ENCODE peak calls at places on chromosomes 3 and 15, in five cellular contexts. One of them, this sample, is unnamed.

GRCh38 chr15:85691350-85692240 is 103.1 kb downstream of the KLHL25 start:
- DNase-seq in CD4-positive, alpha-beta memory T cell: no peak
- DNase-seq in psoas muscle: no peak
- DNase-seq in cardiac muscle cell: no peak
- DNase-seq in lower leg skin: no peak
- DNase-seq in this sample: no peak

GRCh38 chr3:94525039-94525438 is 462.2 kb downstream of the NSUN3 start:
- DNase-seq in cardiac muscle cell: peak
- DNase-seq in psoas muscle: no peak
- DNase-seq in CD4-positive, alpha-beta memory T cell: no peak
- DNase-seq in lower leg skin: no peak
- DNase-seq in this sample: no peak

GRCh38 chr15:22974745-22975144 is 5.4 kb downstream of the CYFIP1 start:
- DNase-seq in psoas muscle: no peak
- DNase-seq in cardiac muscle cell: no peak
- DNase-seq in lower leg skin: no peak
- DNase-seq in CD4-positive, alpha-beta memory T cell: no peak
- DNase-seq in this sample: no peak

GRCh38 chr3:150370129-150370602 is 37.9 kb upstream of the TSC22D2 start:
- DNase-seq in cardiac muscle cell: peak
- DNase-seq in CD4-positive, alpha-beta memory T cell: no peak
- DNase-seq in lower leg skin: peak
- DNase-seq in psoas muscle: peak
- DNase-seq in this sample: peak

GRCh38 chr3:147943265-147943945 is 534.2 kb downstream of the ZIC1 start:
- DNase-seq in cardiac muscle cell: peak
- DNase-seq in psoas muscle: no peak
- DNase-seq in CD4-positive, alpha-beta memory T cell: no peak
- DNase-seq in lower leg skin: no peak
- DNase-seq in this sample: peak

GRCh38 chr3:152623286-152623685 is 211.6 kb upstream of the P2RY1 start:
- DNase-seq in lower leg skin: no peak
- DNase-seq in cardiac muscle cell: peak
- DNase-seq in CD4-positive, alpha-beta memory T cell: no peak
- DNase-seq in psoas muscle: no peak
- DNase-seq in this sample: no peak

GRCh38 chr3:84108442-84108971 is 850.3 kb upstream of the CADM2 start:
- DNase-seq in CD4-positive, alpha-beta memory T cell: no peak
- DNase-seq in psoas muscle: no peak
- DNase-seq in lower leg skin: no peak
- DNase-seq in cardiac muscle cell: peak
- DNase-seq in this sample: no peak

GRCh38 chr3:141271279-141272033 is 39.8 kb downstream of the PXYLP1 start:
- DNase-seq in CD4-positive, alpha-beta memory T cell: no peak
- DNase-seq in cardiac muscle cell: no peak
- DNase-seq in psoas muscle: no peak
- DNase-seq in lower leg skin: no peak
- DNase-seq in this sample: no peak

GRCh38 chr3:158148218-158148617 is 38.3 kb downstream of the RSRC1 start:
- DNase-seq in CD4-positive, alpha-beta memory T cell: no peak
- DNase-seq in cardiac muscle cell: no peak
- DNase-seq in lower leg skin: no peak
- DNase-seq in psoas muscle: no peak
- DNase-seq in this sample: no peak

GRCh38 chr15:64149424-64150235 is 1.9 kb upstream of the SNX22 start:
- DNase-seq in CD4-positive, alpha-beta memory T cell: no peak
- DNase-seq in cardiac muscle cell: peak
- DNase-seq in psoas muscle: no peak
- DNase-seq in lower leg skin: no peak
- DNase-seq in this sample: no peak

GRCh38 chr15:89666147-89666857 is 11.0 kb upstream of the KIF7 start:
- DNase-seq in psoas muscle: no peak
- DNase-seq in lower leg skin: no peak
- DNase-seq in CD4-positive, alpha-beta memory T cell: no peak
- DNase-seq in cardiac muscle cell: no peak
- DNase-seq in this sample: no peak

GRCh38 chr15:89664441-89664840 is 9.2 kb upstream of the KIF7 start:
- DNase-seq in CD4-positive, alpha-beta memory T cell: no peak
- DNase-seq in psoas muscle: no peak
- DNase-seq in lower leg skin: no peak
- DNase-seq in cardiac muscle cell: no peak
- DNase-seq in this sample: no peak

GRCh38 chr15:89662893-89663673 is 7.8 kb upstream of the KIF7 start:
- DNase-seq in lower leg skin: peak
- DNase-seq in psoas muscle: peak
- DNase-seq in CD4-positive, alpha-beta memory T cell: no peak
- DNase-seq in cardiac muscle cell: peak
- DNase-seq in this sample: peak

GRCh38 chr15:89665449-89666146 is 10.3 kb upstream of the KIF7 start:
- DNase-seq in lower leg skin: no peak
- DNase-seq in cardiac muscle cell: peak
- DNase-seq in psoas muscle: peak
- DNase-seq in CD4-positive, alpha-beta memory T cell: no peak
- DNase-seq in this sample: no peak

GRCh38 chr15:89664951-89665350 is 9.7 kb upstream of the KIF7 start:
- DNase-seq in CD4-positive, alpha-beta memory T cell: no peak
- DNase-seq in lower leg skin: no peak
- DNase-seq in cardiac muscle cell: no peak
- DNase-seq in psoas muscle: no peak
- DNase-seq in this sample: no peak
- H3K4me3 ChIP-seq in CD4-positive, alpha-beta memory T cell: no peak
- H3K4me3 ChIP-seq in lower leg skin: no peak
- H3K4me3 ChIP-seq in cardiac muscle cell: no peak
- H3K4me3 ChIP-seq in psoas muscle: peak
- H3K4me3 ChIP-seq in this sample: no peak

DNA sequence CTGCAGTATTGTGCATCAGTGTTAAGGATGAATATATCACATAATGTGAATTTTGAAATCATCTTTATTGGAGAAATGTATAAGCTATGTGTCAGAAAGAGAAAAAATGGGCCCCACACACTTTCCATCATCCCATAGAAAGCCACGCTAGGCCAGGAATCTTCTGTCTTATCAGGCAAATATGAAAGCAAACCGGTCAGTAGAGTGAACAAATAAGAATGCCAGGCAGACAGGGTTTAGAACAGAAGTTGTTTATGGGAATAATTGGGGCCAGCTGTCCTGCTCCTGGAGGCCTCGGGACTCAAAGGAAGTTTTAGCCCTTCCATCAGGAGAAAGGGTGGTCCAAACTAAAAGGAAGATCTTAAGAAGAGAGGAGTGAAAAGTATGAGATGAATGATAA is 39.5 kb downstream of the ZNF280D start:
- DNase-seq in cardiac muscle cell: peak
- DNase-seq in lower leg skin: no peak
- DNase-seq in CD4-positive, alpha-beta memory T cell: no peak
- DNase-seq in psoas muscle: no peak
- DNase-seq in this sample: no peak
- H3K4me3 ChIP-seq in cardiac muscle cell: no peak
- H3K4me3 ChIP-seq in lower leg skin: no peak
- H3K4me3 ChIP-seq in CD4-positive, alpha-beta memory T cell: no peak
- H3K4me3 ChIP-seq in psoas muscle: no peak
- H3K4me3 ChIP-seq in this sample: no peak

GRCh38 chr15:39581501-39582285 is 814 bp downstream of the THBS1 start:
- DNase-seq in CD4-positive, alpha-beta memory T cell: no peak
- DNase-seq in psoas muscle: no peak
- DNase-seq in cardiac muscle cell: peak
- DNase-seq in lower leg skin: peak
- DNase-seq in this sample: peak

GRCh38 chr15:39584266-39584659 is 3.4 kb downstream of the THBS1 start:
- DNase-seq in lower leg skin: no peak
- DNase-seq in cardiac muscle cell: no peak
- DNase-seq in psoas muscle: no peak
- DNase-seq in CD4-positive, alpha-beta memory T cell: no peak
- DNase-seq in this sample: peak

GRCh38 chr15:39582286-39582976 is 1.6 kb downstream of the THBS1 start:
- DNase-seq in cardiac muscle cell: peak
- DNase-seq in CD4-positive, alpha-beta memory T cell: no peak
- DNase-seq in psoas muscle: peak
- DNase-seq in lower leg skin: no peak
- DNase-seq in this sample: peak

GRCh38 chr15:39583586-39584265 is 2.8 kb downstream of the THBS1 start:
- DNase-seq in psoas muscle: no peak
- DNase-seq in lower leg skin: no peak
- DNase-seq in CD4-positive, alpha-beta memory T cell: no peak
- DNase-seq in cardiac muscle cell: peak
- DNase-seq in this sample: peak

GRCh38 chr15:39582977-39583585 is 2.2 kb downstream of the THBS1 start:
- DNase-seq in CD4-positive, alpha-beta memory T cell: no peak
- DNase-seq in cardiac muscle cell: peak
- DNase-seq in lower leg skin: no peak
- DNase-seq in psoas muscle: no peak
- DNase-seq in this sample: peak
- H3K4me3 ChIP-seq in CD4-positive, alpha-beta memory T cell: no peak
- H3K4me3 ChIP-seq in cardiac muscle cell: peak
- H3K4me3 ChIP-seq in lower leg skin: peak
- H3K4me3 ChIP-seq in psoas muscle: peak
- H3K4me3 ChIP-seq in this sample: peak

GRCh38 chr3:124033360-124034015 is 41.6 kb upstream of the ROPN1 start:
- DNase-seq in lower leg skin: no peak
- DNase-seq in CD4-positive, alpha-beta memory T cell: no peak
- DNase-seq in cardiac muscle cell: no peak
- DNase-seq in psoas muscle: peak
- DNase-seq in this sample: no peak

GRCh38 chr3:124035463-124036121 is 43.7 kb upstream of the ROPN1 start:
- DNase-seq in CD4-positive, alpha-beta memory T cell: no peak
- DNase-seq in cardiac muscle cell: no peak
- DNase-seq in lower leg skin: no peak
- DNase-seq in psoas muscle: no peak
- DNase-seq in this sample: no peak

GRCh38 chr3:124032881-124033359 is 41.0 kb upstream of the ROPN1 start:
- DNase-seq in cardiac muscle cell: peak
- DNase-seq in CD4-positive, alpha-beta memory T cell: peak
- DNase-seq in lower leg skin: peak
- DNase-seq in psoas muscle: peak
- DNase-seq in this sample: peak

GRCh38 chr3:124034016-124034808 is 42.3 kb upstream of the ROPN1 start:
- DNase-seq in lower leg skin: no peak
- DNase-seq in psoas muscle: peak
- DNase-seq in cardiac muscle cell: peak
- DNase-seq in CD4-positive, alpha-beta memory T cell: no peak
- DNase-seq in this sample: no peak

DNA sequence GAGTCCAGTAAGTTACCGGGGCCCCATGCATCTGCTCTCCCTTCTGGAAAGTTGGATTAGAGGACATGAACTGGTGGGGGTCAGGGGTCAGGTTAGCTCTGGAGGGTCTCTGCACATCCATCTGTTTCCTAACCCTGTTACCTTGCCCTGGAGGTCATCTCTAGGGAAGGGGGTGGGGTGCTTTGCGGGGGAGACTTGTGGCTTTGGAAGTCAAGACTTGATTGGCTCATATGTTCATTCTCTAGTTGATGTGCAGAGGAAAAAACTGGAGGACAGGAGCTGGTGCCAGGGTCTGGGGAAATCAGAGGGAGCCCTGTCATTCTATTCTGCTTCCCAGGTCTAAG is 42.9 kb upstream of the ROPN1 start:
- DNase-seq in psoas muscle: no peak
- DNase-seq in cardiac muscle cell: no peak
- DNase-seq in CD4-positive, alpha-beta memory T cell: no peak
- DNase-seq in lower leg skin: no peak
- DNase-seq in this sample: no peak
- H3K4me3 ChIP-seq in psoas muscle: peak
- H3K4me3 ChIP-seq in cardiac muscle cell: no peak
- H3K4me3 ChIP-seq in CD4-positive, alpha-beta memory T cell: no peak
- H3K4me3 ChIP-seq in lower leg skin: no peak
- H3K4me3 ChIP-seq in this sample: peak

DNA sequence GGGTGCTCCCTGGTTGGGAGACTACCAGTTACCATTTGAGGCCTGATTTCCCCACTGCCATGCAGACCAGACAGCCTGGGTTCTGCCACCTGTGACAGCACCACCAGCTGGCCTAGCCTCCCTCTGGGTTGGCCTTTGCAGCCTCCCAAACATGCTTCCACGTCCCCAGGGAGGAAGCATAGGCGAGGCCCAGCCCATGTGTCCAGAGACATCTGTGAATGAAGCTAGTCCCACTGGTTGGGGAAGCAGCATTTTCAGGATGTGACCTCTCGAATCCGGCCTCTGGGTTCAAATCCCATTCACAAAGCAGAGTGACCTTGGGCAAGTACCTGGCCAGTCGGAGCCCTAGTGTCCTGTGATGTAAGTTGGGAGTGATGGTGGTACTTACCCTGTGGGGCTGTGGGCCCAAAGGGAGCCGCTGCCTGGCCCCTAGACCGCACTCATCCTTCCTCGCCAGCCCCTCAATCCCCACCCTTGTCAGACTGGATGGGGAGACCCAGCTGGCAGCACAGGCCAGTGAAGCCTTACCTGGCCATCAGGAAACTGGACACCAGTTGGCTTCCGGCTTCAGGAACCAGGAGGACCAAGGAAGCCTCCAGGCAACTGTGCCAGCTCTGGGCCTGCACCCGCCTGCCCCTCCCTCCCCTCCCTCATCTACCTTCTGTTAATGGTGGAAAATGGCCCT is 6.0 kb downstream of the KLF15 start:
- DNase-seq in cardiac muscle cell: no peak
- DNase-seq in lower leg skin: no peak
- DNase-seq in CD4-positive, alpha-beta memory T cell: no peak
- DNase-seq in psoas muscle: peak
- DNase-seq in this sample: no peak
- H3K4me3 ChIP-seq in cardiac muscle cell: no peak
- H3K4me3 ChIP-seq in lower leg skin: no peak
- H3K4me3 ChIP-seq in CD4-positive, alpha-beta memory T cell: no peak
- H3K4me3 ChIP-seq in psoas muscle: peak
- H3K4me3 ChIP-seq in this sample: no peak

This sample was measured in AG04449.